ENCODE peak calls at places on chromosomes 16 and 17, in eight cellular contexts. Y, N, E, L, Q, M, O and X are unnamed samples. For H3K36me3 and H3K27me3, the result is how much of the 10 kb centered on the place peaks cover.

GRCh38 chr16:27894441-27894840 is 169.1 kb downstream of the GSG1L start:
- DNase-seq in O (no peak), Q (no peak), L (no peak), E (no peak), N (no peak), Y (no peak), M (no peak), X (no peak)

GRCh38 chr17:17934796-17935195 is 37.4 kb downstream of the TOM1L2 start:
- DNase-seq in L (no peak), Q (no peak), Y (no peak), O (no peak), N (no peak), E (no peak), M (no peak), X (no peak)

GRCh38 chr16:6153901-6154300 is 1056.3 kb upstream of the EEF2KMT start:
- DNase-seq in M (no peak), N (no peak), E (no peak), Q (no peak), L (peak), Y (no peak), O (no peak), X (no peak)

GRCh38 chr16:71421911-71422310 is 19.9 kb downstream of the TLE7 start:
- DNase-seq in Y (peak), M (no peak), N (no peak), E (no peak), Q (no peak), L (no peak), O (peak), X (peak)

GRCh38 chr17:8911205-8911604 is 43.7 kb upstream of the PIK3R6 start:
- DNase-seq in L (no peak), M (no peak), N (no peak), O (no peak), E (no peak), Q (no peak), Y (no peak), X (no peak)

GRCh38 chr17:49843774-49844350 is 4.0 kb downstream of the TAC4 start:
- DNase-seq in N (no peak), E (no peak), L (no peak), Y (no peak), Q (no peak), O (no peak), M (no peak), X (no peak)

GRCh38 chr17:34254651-34255380 is at the start of gene CCL2:
- DNase-seq in Q (peak), O (no peak), E (peak), M (peak), Y (peak), N (peak), L (peak), X (peak)

GRCh38 chr16:48160575-48160974 is 4.8 kb upstream of the ABCC12 start:
- DNase-seq in M (no peak), L (peak), Y (no peak), O (no peak), N (no peak), E (no peak), Q (no peak), X (no peak)

GRCh38 chr16:75116081-75116910 is at the start of gene LDHD:
- DNase-seq in Y (peak), N (peak), M (peak), O (peak), L (peak), E (peak), Q (peak), X (peak)

GRCh38 chr17:72338847-72339790 is 218.3 kb downstream of the SOX9 start:
- DNase-seq in N (no peak), Y (peak), L (peak), E (peak), M (no peak), O (peak), Q (no peak), X (peak)

GRCh38 chr17:15432807-15433547 is 34.4 kb downstream of the CDRT4 start:
- DNase-seq in L (peak), E (no peak), O (no peak), Q (no peak), N (no peak), Y (no peak), M (no peak), X (no peak)

GRCh38 chr16:76607317-76607716 is 330.1 kb downstream of the CNTNAP4 start:
- DNase-seq in Y (no peak), E (no peak), L (no peak), M (no peak), O (no peak), Q (no peak), N (no peak), X (no peak)

GRCh38 chr16:28477311-28477920 is 5.3 kb upstream of the NPIPB7 start:
- DNase-seq in L (no peak), Y (no peak), E (no peak), N (peak), Q (no peak), M (no peak), O (no peak), X (no peak)

GRCh38 chr17:19013226-19013625 is 8.7 kb upstream of the FAM83G start:
- DNase-seq in M (no peak), Q (no peak), Y (no peak), O (no peak), N (peak), L (no peak), E (no peak), X (no peak)

GRCh38 chr17:56141046-56141839 is 12.0 kb upstream of the ANKFN1 start:
- DNase-seq in N (no peak), L (peak), Q (no peak), Y (no peak), M (no peak), E (no peak), O (no peak), X (no peak)

GRCh38 chr17:39705786-39706348 is 6.0 kb downstream of the ERBB2 start:
- DNase-seq in L (no peak), E (peak), Q (peak), M (peak), O (peak), Y (no peak), N (peak), X (peak)

GRCh38 chr17:39706921-39707337 is 7.1 kb downstream of the ERBB2 start:
- DNase-seq in Q (no peak), N (no peak), O (no peak), Y (no peak), M (peak), L (no peak), E (no peak), X (no peak)

GRCh38 chr17:39703913-39704312 is 4.0 kb downstream of the ERBB2 start:
- DNase-seq in N (no peak), O (no peak), M (no peak), E (no peak), L (no peak), Q (no peak), Y (no peak), X (no peak)

GRCh38 chr17:39704821-39705551 is 5.1 kb downstream of the ERBB2 start:
- DNase-seq in Y (no peak), L (peak), Q (no peak), E (no peak), O (no peak), M (peak), N (no peak), X (no peak)

GRCh38 chr17:39706383-39706782 is 6.5 kb downstream of the ERBB2 start:
- DNase-seq in Y (no peak), O (no peak), L (no peak), E (no peak), N (no peak), Q (no peak), M (no peak), X (no peak)
- H3K36me3 ChIP-seq in Y (under half), O (under half), L (under half), E (under half), N (under half), Q (under half), M (under half), X (under half)

GRCh38 chr17:60163108-60163784 is 13.5 kb downstream of the CA4 start:
- DNase-seq in E (peak), Q (no peak), L (no peak), N (no peak), O (no peak), Y (peak), M (no peak), X (no peak)
- TF ChIP-seq CTCF in E (no peak), Q (no peak), L (no peak), N (no peak), O (no peak), Y (peak), M (no peak), X (no peak)

GRCh38 chr16:22302776-22303363 is 5.7 kb downstream of the POLR3E start:
- DNase-seq in O (no peak), E (no peak), N (no peak), M (no peak), Q (no peak), L (no peak), Y (no peak), X (no peak)
- H3K27me3 ChIP-seq in O (under half), E (under half), N (under half), M (under half), Q (under half), L (under half), Y (under half), X (under half)

GRCh38 chr16:53216798-53217197 is 162.0 kb downstream of the CHD9 start:
- DNase-seq in O (no peak), E (no peak), Q (no peak), Y (no peak), N (no peak), M (no peak), L (no peak), X (no peak)

GRCh38 chr16:53224932-53225533 is 170.2 kb downstream of the CHD9 start:
- DNase-seq in Q (no peak), Y (no peak), N (no peak), L (peak), E (no peak), M (no peak), O (no peak), X (peak)

GRCh38 chr16:53219795-53220194 is 165.0 kb downstream of the CHD9 start:
- DNase-seq in L (peak), M (no peak), Q (no peak), N (no peak), Y (no peak), O (no peak), E (no peak), X (peak)

GRCh38 chr16:53220585-53220984 is 165.8 kb downstream of the CHD9 start:
- DNase-seq in L (peak), Y (peak), E (no peak), Q (no peak), O (no peak), N (no peak), M (no peak), X (no peak)
- H3K36me3 ChIP-seq in L (under half), Y (half or more), E (under half), Q (under half), O (under half), N (under half), M (under half), X (under half)

GRCh38 chr17:76683011-76683755 is 27.6 kb downstream of the MXRA7 start:
- DNase-seq in Q (no peak), E (no peak), L (no peak), Y (peak), M (no peak), N (no peak), O (no peak), X (no peak)
- TF ChIP-seq CTCF in Q (no peak), E (peak), L (no peak), Y (peak), M (no peak), N (no peak), O (no peak), X (no peak)

GRCh38 chr16:80803341-80804060 is 897 bp downstream of the CDYL2 start:
- DNase-seq in E (peak), Q (peak), Y (peak), O (no peak), N (peak), L (no peak), M (peak), X (no peak)

GRCh38 chr16:80804061-80804450 is 342 bp downstream of the CDYL2 start:
- DNase-seq in N (peak), O (no peak), M (no peak), L (peak), E (peak), Q (peak), Y (no peak), X (no peak)

GRCh38 chr16:80804451-80805383 is at the start of gene CDYL2:
- DNase-seq in Q (peak), M (peak), Y (peak), N (peak), L (no peak), O (no peak), E (peak), X (peak)

GRCh38 chr16:80802129-80802528 is 2.3 kb downstream of the CDYL2 start:
- DNase-seq in M (no peak), E (no peak), Q (no peak), L (no peak), N (no peak), O (no peak), Y (no peak), X (no peak)

DNA sequence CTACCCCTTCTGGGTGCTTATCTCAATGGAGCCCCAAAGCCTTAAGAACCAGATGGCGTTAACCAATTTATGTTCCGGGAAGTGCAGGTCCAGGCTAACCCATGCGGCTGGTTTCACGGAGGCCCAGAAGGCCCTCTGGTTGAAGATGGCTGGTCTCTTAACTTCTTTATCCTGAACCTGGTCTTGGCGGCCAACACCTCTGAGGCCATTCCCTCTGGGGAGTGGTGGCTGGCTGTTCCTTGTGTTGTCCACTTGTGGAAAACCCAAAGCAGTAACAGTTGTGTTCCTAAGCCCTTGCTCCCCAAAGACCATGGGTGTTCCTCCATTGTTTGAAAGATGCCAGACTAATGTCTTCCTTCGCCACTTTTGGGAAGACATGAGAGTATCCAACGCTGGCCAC is 1.5 kb downstream of the CDYL2 start:
- DNase-seq in M (no peak), L (no peak), O (no peak), Q (no peak), N (no peak), Y (no peak), E (no peak), X (no peak)
- H3K27me3 ChIP-seq in M (under half), L (under half), O (under half), Q (under half), N (under half), Y (under half), E (under half), X (under half)